ENCODE peak calls at places on chromosomes 16 and 17, in four cellular contexts. B is left ventricle myocardium inferior, J is lower lobe of right lung, I is cardiac muscle cell. D is an unnamed sample. For H3K4me1, the result is how much of the 10 kb centered on the place peaks cover.

GRCh38 chr16:4734730-4735575 is 616 bp downstream of the DNAAF8 start:
- DNase-seq in B (peak), I (peak), J (peak), D (peak)

GRCh38 chr16:20610192-20610891 is 34.2 kb upstream of the ACSM2B start:
- DNase-seq in J (peak), B (no peak), I (peak), D (no peak)

GRCh38 chr17:64200080-64201042 is 62.7 kb downstream of the TEX2 start:
- DNase-seq in J (no peak), I (no peak), B (no peak), D (no peak)

GRCh38 chr16:31476305-31477219 is 4.6 kb downstream of the TGFB1I1 start:
- DNase-seq in J (peak), B (peak), I (peak), D (peak)

GRCh38 chr16:52529226-52529625 is 17.7 kb downstream of the TOX3 start:
- DNase-seq in I (no peak), J (no peak), B (no peak), D (no peak)

GRCh38 chr17:14471052-14471451 is 170.2 kb downstream of the HS3ST3B1 start:
- DNase-seq in J (no peak), B (no peak), I (no peak), D (no peak)

GRCh38 chr16:51326131-51326856 is 175.2 kb upstream of the SALL1 start:
- DNase-seq in I (no peak), B (no peak), J (no peak), D (no peak)

GRCh38 chr16:628321-629061 is 2.3 kb upstream of the WFIKKN1 start:
- DNase-seq in B (no peak), J (no peak), I (no peak), D (no peak)

GRCh38 chr16:68768170-68768569 is 31.1 kb downstream of the CDH1 start:
- DNase-seq in J (no peak), I (no peak), B (no peak), D (no peak)

GRCh38 chr17:58100506-58100905 is 17.3 kb downstream of the DYNLL2 start:
- DNase-seq in I (no peak), J (no peak), B (no peak), D (no peak)

GRCh38 chr16:89363621-89364393 is 126.6 kb downstream of the ANKRD11 start:
- DNase-seq in B (no peak), I (no peak), J (no peak), D (peak)
- H3K27ac ChIP-seq in B (peak), I (peak), J (no peak), D (peak)

GRCh38 chr16:87474017-87474416 is 18.8 kb downstream of the ZCCHC14 start:
- DNase-seq in I (no peak), B (no peak), J (no peak), D (no peak)
- H3K4me1 ChIP-seq in I (under half), B (half or more), J (under half), D (under half)

DNA sequence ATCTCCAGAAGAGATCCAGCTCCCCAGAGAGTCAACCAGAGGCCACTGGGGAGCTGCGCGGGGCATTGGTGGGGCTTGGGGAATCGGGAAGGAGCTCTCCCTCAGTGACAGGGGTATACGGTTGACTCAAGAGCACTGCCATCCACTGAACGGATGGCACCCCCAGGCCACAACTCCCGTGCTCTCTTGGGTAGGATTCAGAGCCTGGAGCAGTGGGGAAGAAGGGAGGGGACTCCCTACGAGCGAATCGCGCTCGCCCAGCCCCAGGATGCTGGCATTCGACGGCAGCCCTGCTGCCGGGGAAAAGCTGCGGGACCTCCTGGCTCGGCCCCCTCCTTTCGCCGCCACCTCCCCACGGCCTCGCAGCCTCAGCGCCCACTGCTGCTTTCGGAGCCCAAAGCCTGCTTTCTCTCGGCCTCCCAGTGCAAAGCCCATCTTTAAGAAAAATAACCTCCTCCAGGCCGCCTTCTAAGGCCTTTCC is 532 bp upstream of the TPPP3 start:
- DNase-seq in J (peak), B (no peak), I (no peak), D (no peak)
- H3K4me3 ChIP-seq in J (peak), B (peak), I (peak), D (no peak)

GRCh38 chr17:39618252-39618913 is 8.4 kb upstream of the PPP1R1B start:
- DNase-seq in B (no peak), I (no peak), J (no peak), D (no peak)
- H3K27ac ChIP-seq in B (peak), I (no peak), J (peak), D (no peak)

DNA sequence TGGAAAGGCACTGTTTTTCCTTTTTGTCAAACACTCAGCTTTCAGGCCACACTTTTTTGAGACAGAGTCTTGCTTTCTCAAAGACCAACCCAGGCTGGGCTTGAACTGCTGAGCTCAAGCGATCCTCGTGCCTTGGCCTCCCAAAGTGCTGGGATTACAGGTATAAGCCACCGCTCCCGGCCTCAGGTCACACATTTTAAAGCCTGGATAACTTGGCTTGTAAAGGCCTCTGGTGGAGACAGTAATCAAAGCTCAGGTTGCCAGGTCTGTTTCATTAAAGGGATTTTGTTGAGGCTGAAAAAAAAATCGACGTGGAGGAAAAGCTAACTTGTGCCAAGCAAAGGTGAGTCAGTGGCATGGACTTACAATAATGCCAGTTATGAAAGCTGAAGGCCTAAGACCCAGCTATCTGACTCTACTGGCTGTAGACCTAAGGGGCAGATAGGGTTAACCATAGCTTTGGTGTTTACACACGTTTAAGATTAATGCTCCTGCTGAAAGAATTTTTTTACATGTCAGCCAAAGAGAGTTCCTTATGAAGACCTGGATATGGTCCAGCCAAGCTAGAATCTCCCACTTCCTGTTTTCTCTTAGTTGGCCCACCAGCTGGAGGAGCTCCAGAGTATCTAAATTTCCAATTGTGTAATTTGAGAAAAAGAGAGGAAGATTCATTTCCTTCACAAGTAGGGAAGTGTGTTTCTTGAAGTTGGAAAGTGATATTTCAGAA is 910 bp downstream of the NBR1 start:
- DNase-seq in J (no peak), B (no peak), I (peak), D (no peak)
- H3K4me1 ChIP-seq in J (half or more), B (half or more), I (under half), D (under half)

D was measured in CD4-positive, alpha-beta memory T cell.